ENCODE peak calls at places on chromosomes 5 and 9, in four cellular contexts. K is HEK293T, X is K562, H is HepG2. Q is an unnamed sample.

GRCh38 chr9:16484178-16484577 is 386.3 kb downstream of the BNC2 start:
- DNase-seq in K (no peak), X (no peak), H (no peak), Q (no peak)

GRCh38 chr5:6829150-6829784 is 116.0 kb downstream of the TENT4A start:
- DNase-seq in K (no peak), X (no peak), H (no peak), Q (peak; percentile 65)

GRCh38 chr9:105333076-105333475 is 88.6 kb downstream of the SLC44A1 start:
- DNase-seq in K (no peak), X (no peak), H (no peak), Q (no peak)

GRCh38 chr9:136153381-136154065 is 34.8 kb upstream of the TMEM250 start:
- DNase-seq in K (no peak), X (no peak), H (no peak), Q (no peak)

GRCh38 chr5:17679597-17680187 is 45.4 kb downstream of the TAF11L14 start:
- DNase-seq in K (no peak), X (no peak), H (no peak), Q (no peak)

GRCh38 chr9:81841326-81841725 is 86.9 kb upstream of the SPATA31D4 start:
- DNase-seq in K (no peak), X (no peak), H (no peak), Q (no peak)

GRCh38 chr5:137405393-137405792 is 93.7 kb downstream of the SPOCK1 start:
- DNase-seq in K (no peak), X (no peak), H (no peak), Q (no peak)

GRCh38 chr5:100799166-100799565 is 103.9 kb downstream of the ST8SIA4 start:
- DNase-seq in K (no peak), X (no peak), H (no peak), Q (no peak)

GRCh38 chr5:131671409-131671808 is 36.4 kb upstream of the RAPGEF6 start:
- DNase-seq in K (no peak), X (no peak), H (no peak), Q (peak; percentile 19)

GRCh38 chr9:3999706-4000105 is 300.2 kb downstream of the GLIS3 start:
- DNase-seq in K (no peak), X (no peak), H (no peak), Q (no peak)

GRCh38 chr9:123375725-123376132 is 19.7 kb downstream of the CRB2 start:
- DNase-seq in K (peak; percentile 23), X (peak; percentile 83), H (peak; percentile 37), Q (no peak)
- TF ChIP-seq SP1 in K (no peak), X (no peak), H (no peak), Q (no peak)

GRCh38 chr9:74800226-74800625 is 87.5 kb downstream of the TRPM6 start:
- DNase-seq in K (no peak), X (no peak), H (no peak), Q (no peak)

GRCh38 chr9:74795803-74796202 is 91.9 kb downstream of the TRPM6 start:
- DNase-seq in K (no peak), X (no peak), H (no peak), Q (no peak)

GRCh38 chr9:74795081-74795480 is 92.6 kb downstream of the TRPM6 start:
- DNase-seq in K (no peak), X (no peak), H (no peak), Q (no peak)
- TF ChIP-seq TARDBP in K (no peak), X (no peak), H (no peak), Q (no peak)

DNA sequence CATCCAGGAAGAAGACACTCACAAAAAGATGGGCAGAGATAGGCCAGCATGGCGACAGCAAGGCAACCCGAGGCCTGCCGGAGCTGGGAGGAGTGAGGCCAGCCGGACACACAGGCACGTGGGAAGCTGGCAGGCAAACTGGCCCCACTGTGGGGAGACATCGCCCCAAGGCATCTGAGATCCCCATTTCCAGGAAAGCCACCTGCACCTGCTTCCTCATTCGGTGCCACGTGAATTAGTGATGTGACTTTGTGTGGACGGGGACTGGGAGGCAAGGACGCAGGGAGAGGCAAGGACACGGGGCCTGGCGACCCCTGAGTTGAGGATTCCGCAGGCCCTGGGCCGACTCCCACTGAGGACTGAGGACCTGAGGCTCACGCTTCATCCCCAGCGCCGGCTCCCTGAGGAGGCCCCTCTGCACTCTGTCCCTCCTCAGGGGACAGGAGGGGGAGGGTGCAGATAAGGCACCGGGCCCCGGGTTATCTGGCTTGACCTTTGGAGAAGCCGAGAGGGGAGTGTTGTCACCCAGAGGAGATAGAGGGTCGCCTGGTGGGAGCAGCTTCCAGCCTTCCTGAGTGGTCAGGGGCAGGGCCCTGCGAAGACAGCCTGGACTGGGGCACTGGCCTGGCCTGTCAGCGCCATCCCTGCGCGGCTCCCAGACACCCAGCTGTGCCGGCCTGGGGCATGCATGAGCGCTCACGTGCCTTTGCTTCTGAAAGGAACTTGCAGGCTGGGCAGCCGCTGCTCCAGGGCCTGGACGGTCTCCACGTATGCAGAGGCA is 39.7 kb downstream of the NDUFS6 start:
- DNase-seq in K (no peak), X (no peak), H (no peak), Q (no peak)
- TF ChIP-seq SP1 in K (no peak), X (no peak), H (no peak), Q (no peak)

GRCh38 chr9:91239367-91240111 is 122.2 kb downstream of the AUH start:
- DNase-seq in K (no peak), X (no peak), H (peak; percentile 15), Q (no peak)

GRCh38 chr9:91241909-91242308 is 119.8 kb downstream of the AUH start:
- DNase-seq in K (no peak), X (no peak), H (no peak), Q (no peak)

GRCh38 chr9:91245432-91246313 is 116.0 kb downstream of the AUH start:
- DNase-seq in K (no peak), X (peak; percentile 12), H (no peak), Q (no peak)

GRCh38 chr9:91240596-91240995 is 121.1 kb downstream of the AUH start:
- DNase-seq in K (no peak), X (no peak), H (no peak), Q (no peak)

DNA sequence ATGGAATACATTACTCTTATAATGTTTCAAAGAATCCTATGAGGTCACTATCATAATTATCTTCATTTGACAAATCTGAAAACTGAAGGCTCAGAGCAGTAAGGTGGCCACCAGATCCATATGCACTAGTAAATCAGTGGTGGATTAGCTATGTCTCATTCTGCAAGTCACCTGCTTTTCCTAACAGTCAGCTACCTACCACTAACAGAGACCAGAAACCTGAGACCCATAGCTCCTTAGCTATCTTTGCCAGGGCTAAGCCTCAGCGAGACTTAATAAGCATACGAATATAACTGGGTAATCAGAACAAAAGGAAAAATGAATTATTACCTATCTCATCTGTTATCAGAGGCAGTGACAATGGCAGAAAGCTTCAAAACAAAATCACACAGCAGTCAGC is 118.7 kb downstream of the AUH start:
- DNase-seq in K (no peak), X (no peak), H (no peak), Q (no peak)
- TF ChIP-seq TARDBP in K (no peak), X (no peak), H (no peak), Q (no peak)

DNA sequence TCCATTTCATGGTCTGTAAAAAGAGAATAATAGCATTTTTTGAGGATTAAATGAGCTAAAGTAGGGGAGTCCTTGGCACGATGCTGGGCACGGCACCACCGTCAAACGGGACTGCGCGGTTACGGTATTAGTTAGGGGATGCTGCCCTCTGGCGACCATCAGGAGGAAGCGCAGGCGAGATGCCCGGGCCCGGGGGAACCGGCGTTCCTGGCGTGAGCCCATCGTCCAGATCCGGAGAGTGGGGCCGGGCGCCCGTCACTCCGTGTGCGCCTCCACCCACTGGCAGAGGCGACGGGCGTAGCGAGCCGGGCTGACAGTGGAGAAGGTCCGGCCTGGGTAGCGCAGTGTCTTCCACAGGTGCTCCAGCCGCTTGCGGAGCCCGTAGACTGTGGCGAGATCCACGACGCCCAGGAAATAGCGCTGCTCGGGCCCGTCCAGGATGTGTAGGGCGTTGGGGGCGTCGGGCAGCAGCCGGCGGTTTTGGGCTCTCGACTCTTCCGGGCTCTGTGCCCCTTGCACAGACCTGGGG is 4.8 kb upstream of the ST6GALNAC4 start:
- DNase-seq in K (peak; percentile 79), X (peak; percentile 72), H (no peak), Q (no peak)
- TF ChIP-seq SP1 in K (no peak), X (peak; percentile 32), H (no peak), Q (no peak)

DNA sequence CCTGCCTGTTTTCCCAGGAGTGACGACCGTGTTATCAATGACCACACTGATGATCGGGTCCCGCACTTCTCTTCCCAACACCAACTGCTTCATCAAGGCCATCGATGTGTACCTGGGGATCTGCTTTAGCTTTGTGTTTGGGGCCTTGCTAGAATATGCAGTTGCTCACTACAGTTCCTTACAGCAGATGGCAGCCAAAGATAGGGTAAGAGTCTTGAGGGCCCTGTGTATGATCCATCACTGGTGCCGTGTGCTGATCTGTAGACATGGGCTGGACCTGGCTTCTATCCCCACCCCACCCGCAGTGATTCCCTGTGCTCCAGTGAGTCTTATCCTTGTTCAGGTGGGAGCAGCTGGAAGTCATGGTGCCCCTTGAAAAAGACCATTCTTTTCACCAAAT is 26.0 kb downstream of the GABRP start:
- DNase-seq in K (peak; percentile 67), X (no peak), H (no peak), Q (no peak)
- TF ChIP-seq TARDBP in K (no peak), X (no peak), H (no peak), Q (no peak)

DNA sequence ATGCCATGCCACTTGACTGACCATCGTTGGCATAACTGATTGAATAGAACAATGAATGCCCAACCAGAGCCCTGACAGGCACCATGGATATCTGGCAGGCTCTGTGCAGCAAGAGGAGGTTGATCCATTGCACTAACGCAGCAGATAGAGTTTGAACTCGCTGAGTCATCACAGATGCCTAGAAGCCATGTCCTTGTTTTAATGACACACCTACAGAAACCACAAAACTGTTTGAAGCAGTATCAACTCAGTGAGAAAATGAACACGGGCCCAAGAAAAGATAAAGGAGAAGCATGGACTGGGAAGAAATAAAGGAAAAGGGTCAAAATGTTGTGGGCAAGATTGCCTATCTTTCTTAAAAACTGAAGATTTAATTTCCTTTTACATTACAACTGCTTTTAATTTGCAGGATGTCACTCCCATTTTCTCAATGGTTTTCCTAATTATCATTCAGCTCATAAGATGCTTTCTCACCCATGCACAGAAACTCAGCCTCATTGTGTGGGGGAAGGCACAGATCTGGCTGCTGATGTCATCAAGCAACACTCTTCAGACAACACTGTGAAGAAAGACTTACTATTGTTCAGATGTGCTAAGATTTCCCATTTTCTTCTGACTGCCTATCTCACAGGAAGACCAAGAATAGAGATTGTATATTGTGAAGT is 129.0 kb downstream of the PIK3R1 start:
- DNase-seq in K (no peak), X (peak; percentile 72), H (no peak), Q (no peak)
- TF ChIP-seq SP1 in K (no peak), X (no peak), H (no peak), Q (no peak)